ENCODE peak calls at places on chromosomes 11 and 22, in nine cellular contexts. W is GM23248, K is GM23338, P is hepatocyte, D is HCT116, N is neural progenitor cell, Y is SK-N-SH, I is MM.1S, R is PC-3. E is an unnamed sample.

GRCh38 chr22:29914165-29914564 is 31.2 kb downstream of the MTMR3 start:
- DNase-seq in I (no peak), D (no peak), R (peak), P (peak), Y (peak), N (no peak), W (peak), K (peak), E (no peak)

GRCh38 chr11:79173615-79174014 is 267.2 kb downstream of the TENM4 start:
- DNase-seq in P (peak), Y (no peak), R (peak), I (no peak), D (no peak), K (peak), W (peak), N (no peak), E (no peak)

GRCh38 chr22:22425783-22426624 is 82.5 kb downstream of the ZNF280B start:
- DNase-seq in Y (no peak), K (no peak), P (no peak), W (no peak), N (no peak), D (no peak), I (no peak), R (no peak), E (no peak)

GRCh38 chr22:30285846-30286200 is 3.5 kb downstream of the CASTOR1 start:
- DNase-seq in W (no peak), I (no peak), D (no peak), N (no peak), P (no peak), Y (no peak), R (no peak), K (no peak), E (no peak)

GRCh38 chr11:44025727-44026126 is 22.1 kb upstream of the ACCSL start:
- DNase-seq in I (no peak), N (no peak), P (no peak), D (no peak), K (no peak), R (no peak), W (no peak), Y (no peak), E (no peak)

GRCh38 chr11:83051760-83052671 is 19.7 kb downstream of the RAB30 start:
- DNase-seq in P (peak), R (peak), I (no peak), N (no peak), D (no peak), K (no peak), W (peak), Y (no peak), E (no peak)

GRCh38 chr11:70338594-70338993 is 59.7 kb upstream of the CTTN start:
- DNase-seq in R (no peak), K (no peak), D (no peak), N (no peak), I (no peak), W (no peak), P (no peak), Y (no peak), E (no peak)

GRCh38 chr22:19722915-19723164 is 499 bp upstream of the GP1BB start:
- DNase-seq in I (no peak), W (no peak), Y (no peak), P (no peak), K (peak), R (no peak), N (peak), D (no peak), E (no peak)

GRCh38 chr11:65183201-65183891 is 1.6 kb downstream of the CAPN1 start:
- DNase-seq in R (peak), D (peak), I (no peak), N (no peak), K (peak), W (no peak), P (peak), Y (no peak), E (no peak)

GRCh38 chr11:46555269-46556054 is 38.4 kb downstream of the AMBRA1 start:
- DNase-seq in D (no peak), K (no peak), I (no peak), W (peak), P (no peak), N (no peak), R (no peak), Y (no peak), E (no peak)

GRCh38 chr11:110431212-110432073 is 1.7 kb downstream of the FDX1 start:
- DNase-seq in R (peak), I (peak), D (no peak), N (peak), Y (peak), K (no peak), W (peak), P (no peak), E (peak)

GRCh38 chr11:23859087-23859486 is 637.8 kb upstream of the LUZP2 start:
- DNase-seq in Y (no peak), W (no peak), I (peak), R (no peak), K (no peak), D (no peak), N (no peak), P (no peak), E (no peak)

GRCh38 chr11:134272381-134273316 is 3.5 kb upstream of the GLB1L3 start:
- DNase-seq in N (peak), I (no peak), W (peak), Y (peak), P (peak), D (no peak), R (no peak), K (peak), E (no peak)

GRCh38 chr11:76602431-76602861 is 68.1 kb downstream of the LRRC32 start:
- DNase-seq in R (no peak), I (no peak), D (no peak), K (no peak), P (peak), Y (peak), W (peak), N (no peak), E (no peak)

DNA sequence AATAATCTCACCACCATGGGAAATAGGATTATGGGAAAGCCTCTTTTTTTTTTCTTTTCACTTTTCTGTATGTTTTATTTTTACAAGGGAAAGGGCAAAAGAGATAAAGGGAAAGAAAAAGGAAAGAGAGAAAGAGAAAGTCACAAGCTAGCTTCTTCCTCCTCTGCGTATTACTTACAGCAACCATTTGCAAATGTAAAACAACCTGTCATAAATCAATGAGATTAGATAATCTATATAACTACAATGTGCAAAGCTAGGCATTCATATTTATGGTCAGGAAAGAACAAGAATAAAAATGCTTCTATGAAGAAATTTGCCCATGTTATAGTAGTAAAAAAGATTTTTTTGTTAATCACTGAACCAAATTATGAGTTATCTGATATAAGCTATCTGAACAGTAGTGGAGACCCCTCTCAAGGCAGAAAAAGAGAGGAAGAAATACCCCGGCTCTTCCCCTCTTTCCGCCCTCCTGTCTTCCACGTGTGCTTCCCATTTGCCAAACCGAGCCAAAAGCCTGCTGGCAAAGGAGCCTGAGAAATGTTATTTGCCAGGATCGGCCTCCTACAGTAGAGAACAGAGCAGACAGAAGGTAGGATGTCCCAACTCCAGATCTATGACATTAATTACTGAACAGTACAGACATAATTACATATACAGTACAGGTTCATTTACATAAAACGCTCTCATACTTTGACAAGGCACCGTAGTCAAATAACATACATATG is 50.2 kb downstream of the ARHGAP32 start:
- DNase-seq in P (no peak), D (no peak), R (peak), Y (no peak), I (no peak), K (no peak), W (peak), N (no peak), E (no peak)
- TF ChIP-seq EZH2phosphoT487 in P (no peak), D (no peak), R (no peak), Y (no peak), I (no peak), K (no peak), W (no peak), N (no peak), E (no peak)

GRCh38 chr11:45265963-45266692 is 20.0 kb downstream of the SYT13 start:
- DNase-seq in I (no peak), N (no peak), K (no peak), P (no peak), Y (no peak), R (no peak), D (no peak), W (no peak), E (no peak)
- H2AFZ ChIP-seq in I (no peak), N (no peak), K (no peak), P (no peak), Y (no peak), R (no peak), D (peak), W (no peak), E (no peak)

GRCh38 chr22:40651563-40652501 is 15.3 kb upstream of the MRTFA start:
- DNase-seq in P (peak), I (peak), Y (peak), D (peak), N (peak), W (peak), R (peak), K (peak), E (peak)
- H3K27ac ChIP-seq in P (peak), I (peak), Y (peak), D (peak), N (no peak), W (peak), R (peak), K (no peak), E (peak)

DNA sequence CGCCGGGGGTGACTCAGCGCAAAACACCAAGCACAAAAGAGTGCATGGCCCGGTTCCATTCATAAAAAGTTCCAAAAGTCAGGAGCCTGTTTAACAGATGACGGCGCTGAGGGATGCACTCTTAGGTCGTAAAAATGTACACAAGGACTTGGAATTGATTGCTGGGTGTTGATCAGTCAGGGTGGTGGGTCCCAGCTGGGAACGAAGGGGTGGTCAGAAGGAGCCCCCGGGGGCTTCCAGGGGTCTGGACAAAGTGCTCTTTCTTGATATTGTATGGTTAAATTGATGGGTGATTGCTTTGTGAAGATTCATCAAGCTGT is 20.7 kb downstream of the IFITM10 start:
- DNase-seq in Y (no peak), D (no peak), R (peak), N (no peak), K (no peak), I (no peak), W (peak), P (no peak), E (no peak)
- TF ChIP-seq EZH2phosphoT487 in Y (no peak), D (no peak), R (no peak), N (no peak), K (no peak), I (no peak), W (no peak), P (no peak), E (no peak)

DNA sequence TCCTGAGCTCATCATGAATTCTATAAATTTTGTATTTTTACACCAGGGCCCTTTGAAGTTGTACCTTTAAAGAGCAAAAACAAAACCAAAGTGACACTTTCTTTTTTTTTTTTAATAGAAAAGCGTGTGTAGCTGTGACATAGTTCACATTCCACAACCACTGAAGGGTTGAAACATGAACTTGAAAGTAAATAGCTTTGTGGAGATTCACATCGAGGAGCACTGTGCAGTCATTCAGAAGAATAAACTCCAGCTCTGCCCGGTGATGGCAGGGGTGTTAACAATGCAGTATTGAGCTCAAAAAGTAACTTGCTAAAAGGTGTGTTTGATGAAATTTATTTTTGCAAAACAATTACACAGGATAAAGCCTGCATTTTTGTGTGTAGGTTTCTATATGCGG is 1166.2 kb downstream of the TBC1D22A start:
- DNase-seq in I (no peak), D (no peak), P (no peak), R (no peak), K (no peak), Y (no peak), W (no peak), N (no peak), E (peak)
- H2AFZ ChIP-seq in I (no peak), D (no peak), P (no peak), R (no peak), K (no peak), Y (no peak), W (no peak), N (no peak), E (peak)

GRCh38 chr11:67627788-67628624 is 1.7 kb downstream of the NUDT8 start:
- DNase-seq in D (no peak), R (no peak), W (no peak), P (no peak), Y (no peak), K (no peak), I (no peak), N (no peak), E (no peak)
- H3K27ac ChIP-seq in D (no peak), R (no peak), W (no peak), P (no peak), Y (no peak), K (no peak), I (no peak), N (peak), E (no peak)

GRCh38 chr11:102836290-102836875 is 7.0 kb downstream of the MMP3 start:
- DNase-seq in K (peak), I (no peak), R (peak), Y (no peak), N (no peak), W (peak), P (no peak), D (no peak), E (no peak)
- TF ChIP-seq EZH2phosphoT487 in K (no peak), I (no peak), R (no peak), Y (no peak), N (no peak), W (no peak), P (no peak), D (no peak), E (no peak)

DNA sequence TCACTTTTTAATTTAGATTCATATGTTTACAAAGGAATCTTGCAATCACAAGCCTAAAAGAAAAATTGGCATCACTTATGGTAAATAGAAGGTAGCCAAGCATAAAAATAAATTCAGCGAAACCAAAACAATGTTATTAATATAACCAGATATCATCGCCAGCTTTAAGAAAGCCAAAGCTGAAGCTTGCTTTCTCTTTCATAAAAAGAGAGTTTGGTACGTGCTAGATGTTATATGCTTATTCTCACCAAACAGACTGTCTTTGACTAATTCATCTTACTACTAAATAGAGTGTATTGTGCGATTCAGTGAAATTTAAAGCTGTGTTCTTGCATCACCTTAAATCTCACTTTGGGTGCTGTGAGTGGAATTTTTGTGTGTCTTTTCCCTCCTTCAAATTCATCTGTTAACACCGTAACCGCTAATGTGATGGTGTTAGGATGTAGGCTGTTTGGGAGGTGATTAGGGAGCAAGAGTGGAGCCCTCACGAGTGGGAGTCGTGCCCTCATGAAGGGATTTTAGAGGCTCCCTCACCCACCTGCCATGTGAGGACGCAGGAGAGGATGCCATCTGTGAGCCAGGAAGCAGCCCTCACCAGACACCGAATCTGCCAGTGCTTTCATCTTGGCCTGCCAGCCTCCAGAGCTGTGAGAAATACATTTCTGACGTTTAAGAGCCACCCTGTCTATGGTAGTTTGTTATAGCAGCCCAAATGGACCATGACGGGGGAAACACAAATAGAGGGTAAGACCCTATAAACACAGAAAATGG is 134.1 kb upstream of the TMEM45B start:
- DNase-seq in W (no peak), K (no peak), P (no peak), Y (no peak), D (no peak), N (no peak), I (peak), R (no peak), E (no peak)
- H2AFZ ChIP-seq in W (no peak), K (peak), P (no peak), Y (no peak), D (no peak), N (no peak), I (peak), R (no peak), E (no peak)

DNA sequence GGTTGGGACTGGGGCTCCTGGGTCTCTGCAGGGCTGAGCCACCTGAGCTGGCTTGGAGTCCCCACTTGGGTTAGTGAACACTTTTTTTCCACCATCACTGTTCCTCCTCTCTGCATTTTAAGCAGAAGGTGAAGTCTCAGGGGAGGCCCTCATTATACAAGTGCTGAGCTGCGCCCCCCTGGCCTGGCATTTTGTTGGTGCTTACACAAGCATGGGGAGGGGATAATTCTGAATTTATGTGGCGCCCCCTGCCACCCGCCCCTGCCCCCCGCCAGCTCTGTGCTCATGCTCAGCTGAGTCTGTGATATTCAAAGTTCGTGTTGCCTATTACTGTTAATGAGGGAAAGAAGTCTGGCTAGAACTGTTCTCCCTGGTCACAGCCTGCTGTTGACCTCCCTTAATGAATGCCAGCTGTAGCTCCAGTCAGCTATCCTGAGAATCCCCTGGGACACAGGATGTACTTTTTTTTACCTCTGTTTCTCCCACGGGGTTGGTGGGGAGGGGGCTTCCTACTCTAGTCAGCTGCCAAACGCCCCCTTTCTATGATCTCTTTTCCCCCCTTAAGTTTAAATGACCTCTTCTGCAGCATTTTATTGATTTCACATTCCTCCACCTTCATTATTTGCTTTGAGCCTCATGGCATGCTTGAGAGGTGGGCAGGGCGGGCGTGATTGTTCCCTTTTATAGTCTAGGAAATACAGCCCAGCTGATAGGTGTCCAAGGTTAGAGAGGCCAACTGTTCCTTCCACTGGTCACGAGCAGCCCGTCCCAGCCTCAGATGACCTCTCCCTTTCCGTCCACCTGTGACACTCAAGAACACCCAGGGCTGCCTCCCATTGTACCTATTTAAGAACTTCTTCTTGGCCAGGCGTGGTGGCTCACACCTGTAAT is 12.2 kb downstream of the USP2 start:
- DNase-seq in I (no peak), D (no peak), Y (peak), W (no peak), P (peak), R (no peak), K (no peak), N (no peak), E (peak)
- H3K27ac ChIP-seq in I (no peak), D (no peak), Y (peak), W (no peak), P (peak), R (no peak), K (no peak), N (no peak), E (peak)

E was measured in OCI-LY7.